ENCODE peak calls at places on chromosomes 12 and 14, in nine cellular contexts. One of them, this sample, is unnamed.

GRCh38 chr12:111642681-111643427 is 42.9 kb downstream of the BRAP start:
- DNase-seq in adrenal gland: no peak
- DNase-seq in tibial nerve: no peak
- DNase-seq in brain microvascular endothelial cell: no peak
- DNase-seq in tibial artery: no peak
- DNase-seq in kidney: no peak
- DNase-seq in DND-41: no peak
- DNase-seq in endothelial cell of umbilical vein: no peak
- DNase-seq in body of pancreas: no peak
- DNase-seq in this sample: no peak

GRCh38 chr12:49358548-49359141 is 8.6 kb upstream of the SPATS2 start:
- DNase-seq in endothelial cell of umbilical vein: peak; percentile 82
- DNase-seq in kidney: no peak
- DNase-seq in tibial artery: peak; percentile 54
- DNase-seq in body of pancreas: peak; percentile 62
- DNase-seq in tibial nerve: peak; percentile 66
- DNase-seq in brain microvascular endothelial cell: peak; percentile 59
- DNase-seq in adrenal gland: peak; percentile 71
- DNase-seq in DND-41: peak; percentile 76
- DNase-seq in this sample: peak; percentile 59

GRCh38 chr14:73462078-73462715 is 3.9 kb upstream of the NUMB start:
- DNase-seq in tibial nerve: no peak
- DNase-seq in adrenal gland: peak; percentile 82
- DNase-seq in tibial artery: peak; percentile 33
- DNase-seq in endothelial cell of umbilical vein: peak; percentile 44
- DNase-seq in kidney: no peak
- DNase-seq in brain microvascular endothelial cell: no peak
- DNase-seq in body of pancreas: peak; percentile 93
- DNase-seq in DND-41: no peak
- DNase-seq in this sample: peak; percentile 61

GRCh38 chr14:65010211-65010931 is 23.7 kb downstream of the FNTB start:
- DNase-seq in endothelial cell of umbilical vein: no peak
- DNase-seq in brain microvascular endothelial cell: no peak
- DNase-seq in tibial nerve: no peak
- DNase-seq in DND-41: no peak
- DNase-seq in body of pancreas: no peak
- DNase-seq in kidney: no peak
- DNase-seq in tibial artery: no peak
- DNase-seq in adrenal gland: no peak
- DNase-seq in this sample: no peak

GRCh38 chr14:94646481-94646880 is 34.3 kb downstream of the SERPINA3 start:
- DNase-seq in kidney: no peak
- DNase-seq in tibial nerve: no peak
- DNase-seq in DND-41: no peak
- DNase-seq in endothelial cell of umbilical vein: peak; percentile 15
- DNase-seq in tibial artery: no peak
- DNase-seq in brain microvascular endothelial cell: peak; percentile 84
- DNase-seq in adrenal gland: no peak
- DNase-seq in body of pancreas: no peak
- DNase-seq in this sample: peak; percentile 52

GRCh38 chr14:62179367-62180018 is 417.3 kb downstream of the SNAPC1 start:
- DNase-seq in kidney: no peak
- DNase-seq in body of pancreas: peak; percentile 69
- DNase-seq in adrenal gland: peak; percentile 76
- DNase-seq in brain microvascular endothelial cell: peak; percentile 81
- DNase-seq in tibial nerve: peak; percentile 40
- DNase-seq in DND-41: peak; percentile 45
- DNase-seq in tibial artery: no peak
- DNase-seq in endothelial cell of umbilical vein: peak; percentile 72
- DNase-seq in this sample: no peak

GRCh38 chr12:47021298-47021697 is 58.1 kb upstream of the PCED1B start:
- DNase-seq in endothelial cell of umbilical vein: peak; percentile 91
- DNase-seq in tibial nerve: peak; percentile 56
- DNase-seq in body of pancreas: no peak
- DNase-seq in adrenal gland: no peak
- DNase-seq in kidney: no peak
- DNase-seq in tibial artery: no peak
- DNase-seq in brain microvascular endothelial cell: peak; percentile 90
- DNase-seq in DND-41: peak; percentile 17
- DNase-seq in this sample: no peak

GRCh38 chr12:100083308-100083707 is 59.4 kb downstream of the BLTP3B start:
- DNase-seq in kidney: no peak
- DNase-seq in tibial nerve: no peak
- DNase-seq in endothelial cell of umbilical vein: no peak
- DNase-seq in DND-41: no peak
- DNase-seq in adrenal gland: no peak
- DNase-seq in body of pancreas: no peak
- DNase-seq in brain microvascular endothelial cell: no peak
- DNase-seq in tibial artery: no peak
- DNase-seq in this sample: no peak

GRCh38 chr12:30021046-30021833 is 237.5 kb upstream of the TMTC1 start:
- DNase-seq in brain microvascular endothelial cell: no peak
- DNase-seq in body of pancreas: no peak
- DNase-seq in endothelial cell of umbilical vein: no peak
- DNase-seq in adrenal gland: no peak
- DNase-seq in tibial nerve: no peak
- DNase-seq in tibial artery: no peak
- DNase-seq in DND-41: no peak
- DNase-seq in kidney: no peak
- DNase-seq in this sample: no peak

GRCh38 chr14:104344815-104345214 is 206.4 kb downstream of the KIF26A start:
- DNase-seq in body of pancreas: no peak
- DNase-seq in adrenal gland: no peak
- DNase-seq in DND-41: no peak
- DNase-seq in endothelial cell of umbilical vein: no peak
- DNase-seq in tibial artery: no peak
- DNase-seq in kidney: no peak
- DNase-seq in brain microvascular endothelial cell: no peak
- DNase-seq in tibial nerve: no peak
- DNase-seq in this sample: no peak

GRCh38 chr12:120377611-120378010 is 8.6 kb upstream of the MSI1 start:
- DNase-seq in adrenal gland: no peak
- DNase-seq in body of pancreas: no peak
- DNase-seq in DND-41: no peak
- DNase-seq in tibial nerve: no peak
- DNase-seq in endothelial cell of umbilical vein: no peak
- DNase-seq in brain microvascular endothelial cell: no peak
- DNase-seq in tibial artery: no peak
- DNase-seq in kidney: no peak
- DNase-seq in this sample: no peak

DNA sequence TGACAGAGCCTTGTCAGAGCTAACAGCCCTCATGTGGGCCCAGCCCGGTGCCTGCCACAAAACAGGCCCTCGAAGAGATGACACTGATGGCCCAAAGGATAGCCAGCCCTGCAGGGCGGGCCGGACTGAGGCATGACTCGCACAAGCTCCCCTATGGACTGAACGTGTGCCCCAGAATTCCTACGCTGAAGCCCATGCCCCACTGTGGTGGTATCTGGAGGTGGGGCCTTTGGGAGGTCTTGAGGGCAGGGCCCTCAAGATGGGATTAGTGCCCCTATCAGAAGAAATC is 38.6 kb downstream of the CHGA start:
- DNase-seq in brain microvascular endothelial cell: no peak
- DNase-seq in adrenal gland: no peak
- DNase-seq in endothelial cell of umbilical vein: no peak
- DNase-seq in kidney: peak; percentile 26
- DNase-seq in DND-41: no peak
- DNase-seq in tibial artery: no peak
- DNase-seq in body of pancreas: no peak
- DNase-seq in tibial nerve: no peak
- DNase-seq in this sample: no peak
- TF ChIP-seq CTCF in brain microvascular endothelial cell: no peak
- TF ChIP-seq CTCF in adrenal gland: no peak
- TF ChIP-seq CTCF in endothelial cell of umbilical vein: no peak
- TF ChIP-seq CTCF in kidney: no peak
- TF ChIP-seq CTCF in DND-41: no peak
- TF ChIP-seq CTCF in tibial artery: no peak
- TF ChIP-seq CTCF in body of pancreas: no peak
- TF ChIP-seq CTCF in tibial nerve: no peak
- TF ChIP-seq CTCF in this sample: no peak

DNA sequence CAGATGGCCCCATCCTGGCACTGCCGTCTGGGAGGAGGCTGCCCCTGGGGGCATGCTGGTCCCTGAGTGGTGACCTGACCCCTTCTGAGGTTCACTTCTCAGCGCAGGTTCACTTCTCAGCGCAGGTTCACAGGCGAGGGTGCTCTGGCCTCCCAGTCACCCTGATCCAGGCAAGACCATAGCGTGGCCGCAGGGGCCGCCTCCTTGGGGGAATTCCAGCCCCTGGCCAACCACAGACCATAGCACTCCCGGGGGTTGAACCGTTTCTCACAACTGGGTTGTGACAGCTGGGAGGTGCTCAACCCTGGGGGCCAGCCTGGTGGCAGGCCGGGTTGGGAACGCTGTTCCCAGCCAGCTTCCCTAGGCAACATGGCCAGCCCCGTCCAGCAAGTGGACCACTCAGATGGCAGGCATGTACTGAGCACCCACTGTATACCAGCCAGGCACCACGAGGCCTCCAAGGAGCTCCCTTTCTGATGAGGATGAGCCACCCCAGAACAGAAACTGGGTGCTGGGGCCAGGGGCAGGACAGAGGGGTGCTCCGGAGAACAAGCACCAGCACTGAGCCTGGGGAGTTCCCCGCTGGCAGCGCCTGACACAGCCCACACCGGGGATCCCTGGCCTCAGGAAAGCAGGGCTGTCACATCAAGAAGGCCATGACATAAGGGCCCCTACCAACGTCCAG is 28.3 kb upstream of the ZFP36L1 start:
- DNase-seq in tibial artery: no peak
- DNase-seq in adrenal gland: no peak
- DNase-seq in kidney: no peak
- DNase-seq in endothelial cell of umbilical vein: no peak
- DNase-seq in brain microvascular endothelial cell: no peak
- DNase-seq in tibial nerve: no peak
- DNase-seq in DND-41: no peak
- DNase-seq in body of pancreas: no peak
- DNase-seq in this sample: peak; percentile 56
- H3K27ac ChIP-seq in tibial artery: no peak overlapping the region
- H3K27ac ChIP-seq in adrenal gland: no peak overlapping the region
- H3K27ac ChIP-seq in kidney: no peak overlapping the region
- H3K27ac ChIP-seq in endothelial cell of umbilical vein: no peak overlapping the region
- H3K27ac ChIP-seq in brain microvascular endothelial cell: no peak overlapping the region
- H3K27ac ChIP-seq in tibial nerve: no peak overlapping the region
- H3K27ac ChIP-seq in DND-41: no peak overlapping the region
- H3K27ac ChIP-seq in body of pancreas: no peak overlapping the region
- H3K27ac ChIP-seq in this sample: no peak overlapping the region

GRCh38 chr12:85955127-85955526 is 81.0 kb downstream of the NTS start:
- DNase-seq in endothelial cell of umbilical vein: peak; percentile 13
- DNase-seq in brain microvascular endothelial cell: no peak
- DNase-seq in tibial artery: no peak
- DNase-seq in DND-41: no peak
- DNase-seq in adrenal gland: no peak
- DNase-seq in tibial nerve: no peak
- DNase-seq in body of pancreas: no peak
- DNase-seq in kidney: no peak
- DNase-seq in this sample: no peak
- TF ChIP-seq CTCF in endothelial cell of umbilical vein: no peak
- TF ChIP-seq CTCF in brain microvascular endothelial cell: no peak
- TF ChIP-seq CTCF in tibial artery: no peak
- TF ChIP-seq CTCF in DND-41: no peak
- TF ChIP-seq CTCF in adrenal gland: no peak
- TF ChIP-seq CTCF in tibial nerve: no peak
- TF ChIP-seq CTCF in body of pancreas: no peak
- TF ChIP-seq CTCF in kidney: no peak
- TF ChIP-seq CTCF in this sample: peak; percentile 48

DNA sequence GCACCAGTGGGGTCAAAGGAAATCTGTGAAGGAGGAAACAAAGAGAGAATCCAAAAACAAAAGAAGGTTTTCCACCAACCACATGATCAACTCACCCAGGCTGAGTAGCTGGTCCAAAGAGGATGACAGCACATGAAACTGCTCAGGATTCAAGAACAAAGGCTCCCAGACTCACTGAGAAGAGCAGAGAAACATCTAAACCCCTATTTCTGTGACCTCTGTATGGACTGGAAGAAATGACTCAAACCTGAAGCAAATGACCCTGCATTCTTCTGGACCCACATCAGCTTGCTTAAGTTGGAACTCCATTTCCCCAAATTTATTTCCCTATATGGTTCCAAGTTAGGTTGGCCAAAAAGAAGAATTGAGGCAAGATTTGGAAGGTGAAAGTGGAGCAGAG is 26.3 kb downstream of the TC2N start:
- DNase-seq in adrenal gland: no peak
- DNase-seq in tibial artery: no peak
- DNase-seq in body of pancreas: no peak
- DNase-seq in endothelial cell of umbilical vein: no peak
- DNase-seq in kidney: no peak
- DNase-seq in brain microvascular endothelial cell: no peak
- DNase-seq in DND-41: no peak
- DNase-seq in tibial nerve: no peak
- DNase-seq in this sample: no peak
- H3K27ac ChIP-seq in adrenal gland: no peak overlapping the region
- H3K27ac ChIP-seq in tibial artery: peak overlapping the region; percentile 60
- H3K27ac ChIP-seq in body of pancreas: no peak overlapping the region
- H3K27ac ChIP-seq in endothelial cell of umbilical vein: no peak overlapping the region
- H3K27ac ChIP-seq in kidney: no peak overlapping the region
- H3K27ac ChIP-seq in brain microvascular endothelial cell: no peak overlapping the region
- H3K27ac ChIP-seq in DND-41: no peak overlapping the region
- H3K27ac ChIP-seq in tibial nerve: no peak overlapping the region
- H3K27ac ChIP-seq in this sample: no peak overlapping the region

DNA sequence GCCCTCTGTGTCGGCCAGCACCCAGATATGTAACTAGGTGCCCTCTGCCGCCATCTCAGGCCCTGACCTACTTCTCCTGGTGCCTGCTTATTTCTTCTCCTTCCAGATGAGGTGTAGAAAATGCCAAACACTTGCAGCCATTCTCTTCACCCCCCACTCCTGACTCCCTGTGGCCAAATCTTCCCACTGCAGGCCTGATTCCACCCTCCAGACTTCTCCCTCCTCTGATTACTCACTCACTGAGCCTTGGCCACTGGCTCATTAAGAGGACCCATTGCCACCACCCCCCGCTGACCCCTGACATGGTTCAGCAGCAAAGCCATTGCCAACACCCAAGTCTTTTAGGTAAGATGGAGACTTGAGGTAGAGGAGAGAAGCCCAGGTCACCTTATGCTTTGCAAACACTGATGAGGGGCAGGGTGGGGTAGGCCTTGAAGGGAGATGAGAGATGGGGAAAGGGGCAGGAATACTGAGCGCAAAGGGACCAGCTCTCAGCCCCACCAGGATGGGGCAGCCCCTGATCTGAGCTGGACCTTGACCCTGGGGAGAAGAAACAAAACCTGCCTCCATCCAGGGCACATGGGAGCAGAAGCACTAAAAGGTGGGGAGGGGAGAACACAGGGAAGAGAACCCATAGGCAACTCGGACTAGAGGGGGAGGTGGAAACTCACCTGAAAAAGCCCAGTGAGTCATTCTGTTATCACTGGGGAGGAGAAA is 25.1 kb upstream of the ANO2 start:
- DNase-seq in body of pancreas: no peak
- DNase-seq in endothelial cell of umbilical vein: no peak
- DNase-seq in kidney: no peak
- DNase-seq in DND-41: no peak
- DNase-seq in adrenal gland: no peak
- DNase-seq in tibial artery: no peak
- DNase-seq in tibial nerve: no peak
- DNase-seq in brain microvascular endothelial cell: no peak
- DNase-seq in this sample: no peak
- TF ChIP-seq CTCF in body of pancreas: no peak
- TF ChIP-seq CTCF in endothelial cell of umbilical vein: no peak
- TF ChIP-seq CTCF in kidney: no peak
- TF ChIP-seq CTCF in DND-41: no peak
- TF ChIP-seq CTCF in adrenal gland: no peak
- TF ChIP-seq CTCF in tibial artery: no peak
- TF ChIP-seq CTCF in tibial nerve: no peak
- TF ChIP-seq CTCF in brain microvascular endothelial cell: peak; percentile 22
- TF ChIP-seq CTCF in this sample: no peak